ENCODE peak calls at places on chromosomes 7 and 10, in seven cellular contexts. V is cardiac fibroblast, T is AG04449, L is IMR-90, S is fibroblast of the aortic adventitia, Y is MCF 10A, B is stomach. K is an unnamed sample.

GRCh38 chr10:44811072-44811471 is 100.1 kb upstream of the TMEM72 start:
- DNase-seq in T (no peak), Y (no peak), L (peak; percentile 43), V (peak; percentile 46), B (no peak), S (peak; percentile 34), K (no peak)

GRCh38 chr10:104099274-104099673 is 13.6 kb upstream of the COL17A1 start:
- DNase-seq in Y (no peak), L (peak; percentile 75), B (no peak), T (no peak), V (peak; percentile 27), S (peak; percentile 46), K (no peak)

GRCh38 chr10:72092171-72092924 is 4.0 kb upstream of the SPOCK2 start:
- DNase-seq in T (no peak), V (no peak), Y (no peak), L (no peak), S (no peak), B (no peak), K (no peak)

GRCh38 chr10:31749981-31750850 is 178.4 kb downstream of the ARHGAP12 start:
- DNase-seq in L (no peak), V (peak; percentile 44), S (no peak), B (no peak), T (no peak), Y (no peak), K (no peak)

GRCh38 chr10:71769279-71769823 is 4.0 kb downstream of the VSIR start:
- DNase-seq in S (no peak), L (peak; percentile 31), B (no peak), T (no peak), V (no peak), Y (no peak), K (no peak)

GRCh38 chr10:72487116-72487515 is 132.4 kb upstream of the DNAJB12 start:
- DNase-seq in Y (no peak), V (no peak), L (no peak), S (no peak), T (no peak), B (no peak), K (no peak)

GRCh38 chr7:23356726-23357125 is 57.6 kb downstream of the MALSU1 start:
- DNase-seq in S (peak; percentile 37), L (no peak), B (no peak), T (no peak), Y (peak; percentile 46), V (no peak), K (no peak)

GRCh38 chr10:69846252-69847000 is 44.7 kb downstream of the COL13A1 start:
- DNase-seq in V (no peak), S (no peak), B (no peak), T (no peak), L (peak; percentile 27), Y (no peak), K (no peak)

GRCh38 chr7:107961399-107961798 is 41.6 kb downstream of the LAMB1 start:
- DNase-seq in V (peak; percentile 68), B (no peak), Y (peak; percentile 33), S (no peak), T (no peak), L (no peak), K (no peak)

GRCh38 chr7:148584154-148584827 is 6.3 kb upstream of the C7orf33 start:
- DNase-seq in L (no peak), Y (no peak), S (no peak), B (no peak), V (no peak), T (no peak), K (no peak)

GRCh38 chr10:28217848-28218247 is 85.0 kb downstream of the MPP7 start:
- DNase-seq in L (peak; percentile 92), T (peak; percentile 84), S (peak; percentile 17), B (no peak), Y (peak; percentile 57), V (peak; percentile 50), K (no peak)

GRCh38 chr7:107232568-107233090 is 63.8 kb downstream of the HBP1 start:
- DNase-seq in Y (no peak), T (no peak), B (no peak), S (no peak), L (peak; percentile 62), V (peak; percentile 23), K (no peak)

GRCh38 chr7:39838326-39838725 is 111.7 kb upstream of the CDK13 start:
- DNase-seq in T (no peak), Y (peak; percentile 76), S (peak; percentile 21), B (no peak), V (peak; percentile 75), L (peak; percentile 9), K (no peak)

GRCh38 chr7:42020067-42020466 is 216.9 kb downstream of the GLI3 start:
- DNase-seq in S (no peak), T (no peak), Y (no peak), V (no peak), B (no peak), L (no peak), K (no peak)

GRCh38 chr10:68224810-68225209 is 7.1 kb downstream of the ATOH7 start:
- DNase-seq in V (no peak), S (no peak), Y (peak; percentile 44), T (no peak), B (no peak), L (peak; percentile 75), K (no peak)

GRCh38 chr7:77453531-77453930 is 37.4 kb upstream of the GSAP start:
- DNase-seq in V (peak; percentile 59), S (peak; percentile 48), T (no peak), B (no peak), Y (peak; percentile 64), L (peak; percentile 57), K (no peak)

GRCh38 chr7:54906963-54907362 is 111.9 kb upstream of the EGFR start:
- DNase-seq in B (no peak), Y (no peak), S (no peak), T (no peak), L (peak; percentile 35), V (no peak), K (no peak)

GRCh38 chr7:54907981-54908380 is 110.8 kb upstream of the EGFR start:
- DNase-seq in L (peak; percentile 51), B (no peak), S (no peak), V (no peak), T (no peak), Y (no peak), K (no peak)

GRCh38 chr7:54904986-54905385 is 113.8 kb upstream of the EGFR start:
- DNase-seq in S (no peak), B (no peak), Y (peak; percentile 11), T (no peak), L (no peak), V (no peak), K (no peak)

GRCh38 chr7:54904130-54904529 is 114.7 kb upstream of the EGFR start:
- DNase-seq in T (peak; percentile 97), V (peak; percentile 75), Y (peak; percentile 39), L (peak; percentile 97), B (no peak), S (peak; percentile 88), K (no peak)

GRCh38 chr7:54908760-54909438 is 109.9 kb upstream of the EGFR start:
- DNase-seq in B (no peak), T (no peak), Y (no peak), S (no peak), V (no peak), L (peak; percentile 26), K (no peak)
- TF ChIP-seq CTCF in B (no peak), T (no peak), Y (no peak), S (no peak), V (no peak), L (no peak), K (no peak)

DNA sequence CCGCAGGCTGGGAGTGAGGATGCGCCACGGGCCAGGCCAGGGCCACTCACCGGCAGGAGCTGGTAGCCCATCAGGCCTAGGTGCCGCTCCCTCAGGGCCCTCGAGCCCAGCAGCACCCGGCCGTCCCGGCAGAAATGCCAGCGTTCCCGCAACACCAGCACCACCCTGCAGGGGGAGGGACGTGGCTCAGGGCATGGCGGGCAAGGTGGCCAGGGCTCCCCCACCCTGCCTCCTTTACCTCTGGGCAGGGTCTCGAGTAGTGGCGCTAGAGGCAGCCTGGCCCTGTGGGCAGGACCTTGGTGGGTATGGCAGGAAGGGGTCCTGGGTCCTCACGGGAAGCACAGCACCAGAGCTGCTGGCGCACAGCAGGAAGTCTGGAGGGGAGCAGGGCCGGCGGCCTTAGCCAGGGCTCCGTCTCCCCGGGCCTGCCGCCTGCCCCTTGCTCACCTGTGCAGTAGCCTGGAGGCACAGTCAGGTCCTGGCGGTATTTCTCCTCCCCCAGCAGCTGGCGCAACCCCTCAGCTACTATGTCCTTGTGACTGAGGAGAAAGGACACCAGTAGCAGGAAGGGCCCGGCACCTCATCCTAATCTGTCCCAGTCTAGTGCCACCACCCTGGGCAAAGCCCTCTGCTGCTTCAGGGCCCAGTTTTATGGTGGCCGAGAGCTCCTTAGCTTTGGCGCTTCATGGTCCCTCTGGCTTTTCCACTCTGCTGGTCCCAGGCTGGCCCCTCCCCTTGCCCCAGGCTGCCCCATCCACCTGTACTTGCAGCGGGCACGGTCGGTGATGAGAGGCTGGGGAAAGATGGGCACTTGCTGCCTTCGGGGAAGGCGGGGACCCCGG is 3.5 kb downstream of the FASTK start:
- DNase-seq in B (peak; percentile 47), T (no peak), L (no peak), S (no peak), Y (no peak), V (peak; percentile 23), K (no peak)
- TF ChIP-seq CTCF in B (no peak), T (peak; percentile 49), L (peak; percentile 31), S (peak; percentile 50), Y (peak; percentile 36), V (peak; percentile 47), K (peak; percentile 39)

GRCh38 chr10:43211431-43212042 is 55.3 kb downstream of the RASGEF1A start:
- DNase-seq in B (no peak), S (no peak), V (no peak), L (no peak), T (no peak), Y (no peak), K (no peak)
- TF ChIP-seq CTCF in B (no peak), S (no peak), V (no peak), L (no peak), T (no peak), Y (no peak), K (no peak)

DNA sequence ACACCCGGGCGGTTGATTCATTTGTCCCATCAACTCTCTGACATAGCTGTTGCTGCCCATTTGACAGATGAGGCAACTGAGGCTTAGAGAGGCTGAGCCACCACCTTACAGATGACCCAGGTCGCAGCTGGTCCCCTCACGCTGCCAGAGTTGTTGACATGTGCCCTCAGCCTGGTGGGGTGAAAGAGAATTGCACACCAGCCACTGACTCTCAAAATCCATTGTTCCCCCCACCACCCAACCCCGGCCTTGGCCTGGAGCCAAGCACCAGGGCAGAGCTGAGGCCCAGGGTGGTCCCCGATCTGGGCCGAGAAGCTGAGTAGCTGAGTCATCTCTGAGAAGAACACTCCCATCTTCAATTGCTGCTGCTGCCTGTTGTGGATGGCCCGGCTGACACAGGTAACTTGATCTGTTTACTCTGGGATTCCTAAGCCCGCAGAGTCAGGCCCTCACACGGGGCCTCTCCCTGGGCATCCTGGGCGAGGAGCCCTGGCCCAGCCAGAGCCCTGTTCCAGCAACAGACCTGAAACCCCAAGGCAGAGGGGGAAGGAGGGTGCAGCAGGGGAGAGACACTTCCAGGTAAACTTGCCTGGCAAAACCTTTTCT is 27.5 kb downstream of the PVRIG start:
- DNase-seq in T (peak; percentile 17), Y (peak; percentile 93), S (peak; percentile 52), V (peak; percentile 65), L (peak; percentile 86), B (peak; percentile 28), K (no peak)
- TF ChIP-seq CTCF in T (no peak), Y (peak; percentile 7), S (no peak), V (no peak), L (no peak), B (no peak), K (peak; percentile 33)